ENCODE peak calls at places on chromosomes 16 and 17, in five cellular contexts. A, W, T, B and K are unnamed samples. For H4K20me1, the result is how much of the 10 kb centered on the place peaks cover.

GRCh38 chr17:67139784-67140665 is 95.7 kb downstream of the CACNG1 start:
- DNase-seq in A (no peak), B (peak), W (peak), T (peak), K (peak)

GRCh38 chr16:10590342-10590741 is 9.9 kb upstream of the EMP2 start:
- DNase-seq in W (no peak), A (no peak), T (no peak), B (no peak), K (no peak)

GRCh38 chr17:48624544-48625501 is 1.3 kb downstream of the HOXB9 start:
- DNase-seq in W (peak), B (no peak), A (no peak), T (no peak), K (no peak)

GRCh38 chr17:61015966-61016365 is 338.3 kb downstream of the BCAS3 start:
- DNase-seq in W (no peak), T (no peak), B (no peak), A (no peak), K (no peak)

GRCh38 chr16:68776821-68777485 is 39.9 kb downstream of the CDH1 start:
- DNase-seq in A (peak), W (no peak), B (peak), T (peak), K (no peak)

GRCh38 chr16:46884513-46885293 is 541 bp downstream of the GPT2 start:
- DNase-seq in T (peak), W (no peak), A (peak), B (no peak), K (peak)

GRCh38 chr17:72651988-72652387 is 440.5 kb downstream of the SLC39A11 start:
- DNase-seq in T (no peak), B (no peak), W (no peak), A (no peak), K (no peak)

GRCh38 chr16:17921357-17921978 is 415.1 kb downstream of the NPIPA8 start:
- DNase-seq in B (no peak), W (peak), A (peak), T (peak), K (no peak)

GRCh38 chr17:76075364-76076099 is 951 bp downstream of the GALR2 start:
- DNase-seq in T (peak), B (no peak), A (no peak), W (peak), K (no peak)

GRCh38 chr16:68644715-68645493 is at the start of gene CDH3:
- DNase-seq in B (no peak), A (no peak), W (peak), T (peak), K (peak)

GRCh38 chr17:82126479-82127314 is 28.7 kb upstream of the FASN start:
- DNase-seq in B (no peak), A (no peak), T (no peak), W (no peak), K (no peak)

GRCh38 chr16:1408171-1408837 is 6.2 kb downstream of the UNKL start:
- DNase-seq in B (peak), T (peak), A (peak), W (peak), K (peak)
- H4K20me1 ChIP-seq in B (under half), T (under half), A (under half), W (under half), K (under half)

DNA sequence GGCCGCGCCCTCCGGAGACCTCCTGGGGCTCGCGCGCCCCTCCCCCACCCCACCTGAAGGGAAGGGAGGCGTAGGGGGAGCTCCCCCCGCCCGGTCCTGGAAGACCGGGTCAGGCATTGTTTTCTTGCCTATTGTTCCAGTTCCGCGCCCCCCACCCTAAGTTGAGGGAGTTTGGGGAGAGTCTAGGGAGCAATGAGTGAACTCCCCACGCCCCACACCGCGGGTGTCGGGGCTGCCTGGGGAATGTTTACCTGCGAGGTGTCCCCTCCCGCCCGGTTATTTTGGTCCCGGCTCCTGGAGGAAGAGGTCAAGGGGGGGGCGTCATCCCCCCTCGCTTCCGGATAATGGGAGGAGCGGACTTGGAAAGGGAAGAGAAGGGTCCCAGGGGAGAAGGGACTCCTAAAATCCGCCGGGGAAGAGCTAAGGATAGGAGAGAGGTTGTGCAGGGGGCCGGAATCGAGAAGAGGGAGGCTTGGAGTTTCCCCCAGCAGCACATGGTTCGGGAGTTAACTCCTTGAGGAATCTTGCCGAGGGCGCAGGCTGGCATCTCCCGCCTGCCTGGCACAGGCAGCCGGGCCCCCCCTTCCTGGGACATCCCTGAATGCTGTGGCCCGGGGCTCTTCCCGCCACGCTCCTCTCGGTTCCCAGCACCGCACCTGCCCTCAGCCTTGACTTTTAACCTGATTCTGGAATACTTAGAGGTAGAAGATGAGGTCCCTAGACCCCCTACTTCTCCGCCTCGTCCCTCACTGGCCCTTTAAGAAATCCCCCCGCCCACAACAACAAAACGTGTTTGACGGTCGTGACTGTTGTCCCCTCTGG is 941 bp downstream of the MLLT6 start:
- DNase-seq in B (no peak), A (peak), T (peak), W (peak), K (no peak)
- TF ChIP-seq EZH2 in B (no peak), A (no peak), T (no peak), W (peak), K (no peak)

DNA sequence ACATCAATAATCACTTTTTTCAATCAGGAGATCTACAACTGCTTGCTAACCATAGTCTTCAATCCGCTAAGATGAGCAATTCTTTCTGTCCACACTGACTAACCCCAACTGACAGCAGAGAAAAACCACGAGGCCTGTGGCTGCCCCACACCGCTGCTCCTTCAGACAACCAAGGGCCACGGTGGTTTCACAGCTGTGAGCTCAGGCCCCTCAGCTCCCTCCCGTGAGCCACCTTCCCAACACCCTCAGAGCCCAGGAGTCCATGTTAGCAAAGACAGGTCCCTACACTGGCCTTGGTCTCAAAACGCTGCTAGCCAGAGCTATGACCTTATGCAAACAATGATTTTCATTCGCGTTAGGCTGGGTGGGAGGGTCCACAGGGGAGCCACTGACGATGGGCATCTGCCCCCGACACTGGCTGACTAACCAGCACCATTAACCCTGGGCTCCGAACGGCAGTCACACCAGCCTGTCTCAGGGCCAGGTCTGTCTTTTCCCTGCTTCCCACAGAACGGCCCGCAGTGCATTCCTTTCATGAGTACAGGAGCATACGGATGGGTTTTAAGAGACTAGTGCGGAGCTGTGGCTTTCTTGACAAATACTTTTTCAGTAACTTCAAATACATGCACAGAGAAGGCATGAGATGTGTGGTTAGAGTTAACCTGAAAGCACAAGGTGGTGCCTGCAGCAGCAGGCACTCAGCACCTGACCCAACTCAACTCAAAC is 67.3 kb downstream of the ANKRD11 start:
- DNase-seq in A (peak), T (peak), B (peak), W (peak), K (peak)
- H4K20me1 ChIP-seq in A (under half), T (under half), B (half or more), W (half or more), K (under half)

GRCh38 chr17:50056217-50056960 is 479 bp downstream of the ITGA3 start:
- DNase-seq in B (peak), T (peak), A (peak), W (peak), K (peak)
- TF ChIP-seq EZH2 in B (no peak), T (no peak), A (no peak), W (no peak), K (no peak)

GRCh38 chr16:57054338-57054737 is 38.0 kb upstream of the CPNE2 start:
- DNase-seq in W (no peak), B (no peak), T (no peak), A (no peak), K (no peak)
- H4K20me1 ChIP-seq in W (under half), B (under half), T (under half), A (under half), K (under half)